ENCODE peak calls at places on chromosomes 5 and 9, in eight cellular contexts. One of them, this sample, is unnamed.

GRCh38 chr9:125701351-125701750 is 5.7 kb downstream of the MAPKAP1 start:
- DNase-seq in cardiac fibroblast: peak
- DNase-seq in tibial artery: no peak
- DNase-seq in mucosa of gallbladder: no peak
- DNase-seq in KG1: no peak
- DNase-seq in CD8-positive, alpha-beta T cell: no peak
- DNase-seq in IMR-90: peak
- DNase-seq in WERI-Rb-1: no peak
- DNase-seq in this sample: no peak

GRCh38 chr5:36156619-36157018 is 4.7 kb downstream of the SKP2 start:
- DNase-seq in WERI-Rb-1: no peak
- DNase-seq in CD8-positive, alpha-beta T cell: no peak
- DNase-seq in cardiac fibroblast: peak
- DNase-seq in tibial artery: no peak
- DNase-seq in KG1: no peak
- DNase-seq in IMR-90: peak
- DNase-seq in mucosa of gallbladder: no peak
- DNase-seq in this sample: no peak

GRCh38 chr5:79774171-79774854 is 84.7 kb downstream of the CMYA5 start:
- DNase-seq in KG1: no peak
- DNase-seq in cardiac fibroblast: peak
- DNase-seq in IMR-90: peak
- DNase-seq in mucosa of gallbladder: no peak
- DNase-seq in CD8-positive, alpha-beta T cell: no peak
- DNase-seq in WERI-Rb-1: peak
- DNase-seq in tibial artery: no peak
- DNase-seq in this sample: no peak

GRCh38 chr9:80292231-80292630 is 720.5 kb downstream of the TLE4 start:
- DNase-seq in tibial artery: no peak
- DNase-seq in mucosa of gallbladder: no peak
- DNase-seq in KG1: no peak
- DNase-seq in cardiac fibroblast: no peak
- DNase-seq in IMR-90: no peak
- DNase-seq in WERI-Rb-1: no peak
- DNase-seq in CD8-positive, alpha-beta T cell: no peak
- DNase-seq in this sample: no peak

GRCh38 chr5:178242416-178242815 is 9.8 kb upstream of the PHYKPL start:
- DNase-seq in WERI-Rb-1: no peak
- DNase-seq in cardiac fibroblast: no peak
- DNase-seq in CD8-positive, alpha-beta T cell: no peak
- DNase-seq in KG1: no peak
- DNase-seq in mucosa of gallbladder: no peak
- DNase-seq in tibial artery: no peak
- DNase-seq in IMR-90: no peak
- DNase-seq in this sample: no peak

GRCh38 chr5:127386557-127386956 is 96.0 kb downstream of the MEGF10 start:
- DNase-seq in cardiac fibroblast: peak
- DNase-seq in CD8-positive, alpha-beta T cell: no peak
- DNase-seq in IMR-90: peak
- DNase-seq in WERI-Rb-1: no peak
- DNase-seq in KG1: no peak
- DNase-seq in mucosa of gallbladder: no peak
- DNase-seq in tibial artery: no peak
- DNase-seq in this sample: no peak

GRCh38 chr5:68661237-68661636 is 432.6 kb upstream of the SLC30A5 start:
- DNase-seq in tibial artery: no peak
- DNase-seq in WERI-Rb-1: peak
- DNase-seq in cardiac fibroblast: peak
- DNase-seq in IMR-90: peak
- DNase-seq in CD8-positive, alpha-beta T cell: no peak
- DNase-seq in KG1: no peak
- DNase-seq in mucosa of gallbladder: no peak
- DNase-seq in this sample: no peak

GRCh38 chr5:65480306-65480865 is 1.3 kb downstream of the ADAMTS6 start:
- DNase-seq in cardiac fibroblast: peak
- DNase-seq in KG1: peak
- DNase-seq in IMR-90: peak
- DNase-seq in mucosa of gallbladder: peak
- DNase-seq in WERI-Rb-1: peak
- DNase-seq in CD8-positive, alpha-beta T cell: no peak
- DNase-seq in tibial artery: peak
- DNase-seq in this sample: no peak

GRCh38 chr5:169336234-169336633 is 35.3 kb upstream of the SLIT3 start:
- DNase-seq in WERI-Rb-1: no peak
- DNase-seq in IMR-90: no peak
- DNase-seq in tibial artery: no peak
- DNase-seq in cardiac fibroblast: no peak
- DNase-seq in KG1: no peak
- DNase-seq in mucosa of gallbladder: no peak
- DNase-seq in CD8-positive, alpha-beta T cell: no peak
- DNase-seq in this sample: no peak

GRCh38 chr9:98147582-98147981 is 28.6 kb upstream of the TRIM14 start:
- DNase-seq in cardiac fibroblast: no peak
- DNase-seq in tibial artery: no peak
- DNase-seq in WERI-Rb-1: no peak
- DNase-seq in CD8-positive, alpha-beta T cell: no peak
- DNase-seq in KG1: no peak
- DNase-seq in mucosa of gallbladder: no peak
- DNase-seq in IMR-90: peak
- DNase-seq in this sample: no peak

GRCh38 chr9:131095666-131096489 is 453 bp upstream of the AIF1L start:
- DNase-seq in WERI-Rb-1: peak
- DNase-seq in KG1: no peak
- DNase-seq in cardiac fibroblast: no peak
- DNase-seq in mucosa of gallbladder: no peak
- DNase-seq in IMR-90: no peak
- DNase-seq in tibial artery: no peak
- DNase-seq in CD8-positive, alpha-beta T cell: no peak
- DNase-seq in this sample: no peak

GRCh38 chr5:57889558-57889957 is 406.9 kb upstream of the ACTBL2 start:
- DNase-seq in KG1: peak
- DNase-seq in cardiac fibroblast: peak
- DNase-seq in tibial artery: no peak
- DNase-seq in IMR-90: peak
- DNase-seq in WERI-Rb-1: peak
- DNase-seq in CD8-positive, alpha-beta T cell: no peak
- DNase-seq in mucosa of gallbladder: peak
- DNase-seq in this sample: no peak

GRCh38 chr5:73637565-73637964 is 11.6 kb downstream of the ARHGEF28 start:
- DNase-seq in cardiac fibroblast: no peak
- DNase-seq in tibial artery: no peak
- DNase-seq in mucosa of gallbladder: no peak
- DNase-seq in WERI-Rb-1: peak
- DNase-seq in KG1: no peak
- DNase-seq in IMR-90: no peak
- DNase-seq in CD8-positive, alpha-beta T cell: no peak
- DNase-seq in this sample: no peak

GRCh38 chr5:1111727-1112289 is at the start of gene SLC12A7:
- DNase-seq in tibial artery: no peak
- DNase-seq in CD8-positive, alpha-beta T cell: no peak
- DNase-seq in WERI-Rb-1: peak
- DNase-seq in cardiac fibroblast: no peak
- DNase-seq in KG1: peak
- DNase-seq in IMR-90: no peak
- DNase-seq in mucosa of gallbladder: peak
- DNase-seq in this sample: peak